ENCODE peak calls at places on chromosomes 2 and 18, in nine cellular contexts. Z, H, N, J, P, S, K, B and V are unnamed samples.

GRCh38 chr2:64865073-64865830 is 123.9 kb upstream of the SLC1A4 start:
- DNase-seq in Z (peak), H (peak), N (peak), J (peak), P (peak), S (peak), K (peak), B (peak), V (peak)

GRCh38 chr2:147937744-147938349 is 82.7 kb downstream of the ORC4 start:
- DNase-seq in Z (no peak), H (peak), N (peak), J (no peak), P (no peak), S (peak), K (peak), B (no peak), V (peak)

GRCh38 chr2:86218124-86218523 is 18.9 kb downstream of the MRPL35 start:
- DNase-seq in Z (no peak), H (no peak), N (no peak), J (no peak), P (no peak), S (no peak), K (no peak), B (no peak), V (no peak)

GRCh38 chr2:158325031-158325781 is 131.3 kb downstream of the CCDC148 start:
- DNase-seq in Z (no peak), H (no peak), N (peak), J (no peak), P (no peak), S (no peak), K (peak), B (no peak), V (peak)

GRCh38 chr2:46278952-46279351 is 18.3 kb upstream of the EPAS1 start:
- DNase-seq in Z (no peak), H (no peak), N (no peak), J (no peak), P (no peak), S (no peak), K (no peak), B (no peak), V (no peak)

GRCh38 chr18:2223859-2224258 is 347.4 kb downstream of the METTL4 start:
- DNase-seq in Z (no peak), H (peak), N (peak), J (peak), P (no peak), S (peak), K (peak), B (no peak), V (peak)

GRCh38 chr2:189516546-189516945 is 64.0 kb downstream of the SLC40A1 start:
- DNase-seq in Z (no peak), H (no peak), N (no peak), J (no peak), P (no peak), S (no peak), K (no peak), B (no peak), V (peak)

GRCh38 chr2:64349143-64349530 is 104.8 kb upstream of the LGALSL start:
- DNase-seq in Z (no peak), H (no peak), N (no peak), J (no peak), P (no peak), S (no peak), K (no peak), B (no peak), V (no peak)

GRCh38 chr18:62802523-62802922 is 87.2 kb downstream of the PHLPP1 start:
- DNase-seq in Z (no peak), H (peak), N (no peak), J (no peak), P (no peak), S (no peak), K (no peak), B (no peak), V (peak)

GRCh38 chr2:34747643-34748042 is 1148.5 kb upstream of the FAM98A start:
- DNase-seq in Z (no peak), H (no peak), N (no peak), J (no peak), P (no peak), S (no peak), K (no peak), B (no peak), V (no peak)

GRCh38 chr2:221965806-221966205 is 333.0 kb downstream of the PAX3 start:
- DNase-seq in Z (no peak), H (no peak), N (no peak), J (no peak), P (no peak), S (no peak), K (no peak), B (no peak), V (no peak)

GRCh38 chr2:122736279-122736678 is 980.8 kb downstream of the TSN start:
- DNase-seq in Z (peak), H (peak), N (no peak), J (no peak), P (no peak), S (peak), K (no peak), B (no peak), V (no peak)

GRCh38 chr2:113705982-113706523 is 50.4 kb downstream of the SLC35F5 start:
- DNase-seq in Z (no peak), H (no peak), N (no peak), J (no peak), P (no peak), S (no peak), K (no peak), B (no peak), V (no peak)

GRCh38 chr2:128178650-128179460 is 87.9 kb downstream of the UGGT1 start:
- DNase-seq in Z (no peak), H (peak), N (peak), J (peak), P (no peak), S (peak), K (peak), B (no peak), V (peak)

GRCh38 chr2:101627284-101628049 is 70.0 kb upstream of the MAP4K4 start:
- DNase-seq in Z (no peak), H (no peak), N (no peak), J (no peak), P (no peak), S (no peak), K (no peak), B (no peak), V (no peak)

GRCh38 chr18:68564961-68565360 is 149.9 kb downstream of the TMX3 start:
- DNase-seq in Z (no peak), H (no peak), N (peak), J (no peak), P (no peak), S (peak), K (no peak), B (no peak), V (peak)

GRCh38 chr2:112239862-112240261 is 15.0 kb downstream of the ZC3H8 start:
- DNase-seq in Z (no peak), H (no peak), N (no peak), J (no peak), P (no peak), S (no peak), K (no peak), B (no peak), V (no peak)

GRCh38 chr2:40820319-40820718 is 368.4 kb upstream of the SLC8A1 start:
- DNase-seq in Z (no peak), H (peak), N (peak), J (no peak), P (no peak), S (no peak), K (no peak), B (no peak), V (peak)

GRCh38 chr2:170324640-170325046 is 146.7 kb downstream of the MYO3B start:
- DNase-seq in Z (peak), H (peak), N (peak), J (no peak), P (no peak), S (peak), K (peak), B (no peak), V (peak)

GRCh38 chr2:28390857-28391563 is 1.6 kb upstream of the FOSL2 start:
- DNase-seq in Z (no peak), H (peak), N (peak), J (peak), P (no peak), S (peak), K (peak), B (no peak), V (no peak)

GRCh38 chr18:3690682-3691066 is 240.7 kb downstream of the TGIF1 start:
- DNase-seq in Z (no peak), H (no peak), N (peak), J (no peak), P (no peak), S (no peak), K (no peak), B (no peak), V (peak)

GRCh38 chr2:241540391-241540765 is 18.2 kb upstream of the BOK start:
- DNase-seq in Z (no peak), H (no peak), N (no peak), J (no peak), P (no peak), S (no peak), K (no peak), B (no peak), V (no peak)

GRCh38 chr2:214410918-214411554 is at the start of gene VWC2L:
- DNase-seq in Z (no peak), H (peak), N (peak), J (peak), P (no peak), S (peak), K (peak), B (no peak), V (peak)

GRCh38 chr2:108632748-108633147 is 86.5 kb upstream of the RANBP2 start:
- DNase-seq in Z (peak), H (no peak), N (no peak), J (no peak), P (no peak), S (peak), K (no peak), B (no peak), V (no peak)

GRCh38 chr2:108587621-108588020 is 53.4 kb downstream of the LIMS1 start:
- DNase-seq in Z (no peak), H (peak), N (peak), J (peak), P (peak), S (no peak), K (no peak), B (no peak), V (peak)

GRCh38 chr2:169415233-169415748 is 53.0 kb upstream of the LRP2 start:
- DNase-seq in Z (peak), H (no peak), N (no peak), J (no peak), P (no peak), S (peak), K (no peak), B (no peak), V (no peak)

GRCh38 chr18:70415823-70416488 is 127.1 kb downstream of the SOCS6 start:
- DNase-seq in Z (peak), H (peak), N (no peak), J (no peak), P (no peak), S (peak), K (peak), B (no peak), V (no peak)

GRCh38 chr18:26479686-26480079 is 68.7 kb downstream of the KCTD1 start:
- DNase-seq in Z (no peak), H (no peak), N (peak), J (no peak), P (no peak), S (no peak), K (no peak), B (no peak), V (peak)

GRCh38 chr18:297936-298335 is 30.1 kb upstream of the THOC1 start:
- DNase-seq in Z (no peak), H (no peak), N (peak), J (no peak), P (no peak), S (no peak), K (no peak), B (no peak), V (no peak)

GRCh38 chr2:30766666-30767065 is 40.6 kb downstream of the CAPN13 start:
- DNase-seq in Z (no peak), H (no peak), N (no peak), J (no peak), P (no peak), S (no peak), K (no peak), B (no peak), V (no peak)

GRCh38 chr2:43482974-43483373 is 112.9 kb downstream of the THADA start:
- DNase-seq in Z (no peak), H (peak), N (peak), J (no peak), P (no peak), S (no peak), K (no peak), B (no peak), V (peak)

GRCh38 chr2:37230581-37230980 is 815 bp downstream of the CEBPZ start:
- DNase-seq in Z (no peak), H (peak), N (peak), J (no peak), P (no peak), S (peak), K (peak), B (no peak), V (peak)